ENCODE peak calls at places on chromosomes 12 and 14, in eight cellular contexts. N, M, O, G, Z, L, Q and B are unnamed samples.

GRCh38 chr12:109277899-109278762 is 31.0 kb downstream of the FOXN4 start:
- DNase-seq in G (peak; percentile 97), M (no peak), N (no peak), Q (peak; percentile 16), Z (peak; percentile 62), O (no peak), L (peak; percentile 15), B (no peak)

GRCh38 chr12:65690477-65690876 is 133.8 kb upstream of the HMGA2 start:
- DNase-seq in L (no peak), M (no peak), Z (no peak), O (no peak), Q (no peak), N (no peak), G (no peak), B (no peak)

GRCh38 chr12:111393700-111394275 is 11.9 kb upstream of the SH2B3 start:
- DNase-seq in G (no peak), O (no peak), Z (no peak), N (peak; percentile 43), Q (no peak), M (no peak), L (peak; percentile 76), B (no peak)

GRCh38 chr14:25006961-25007795 is 42.8 kb downstream of the STXBP6 start:
- DNase-seq in O (no peak), M (no peak), Z (peak; percentile 93), N (no peak), L (peak; percentile 48), G (peak; percentile 70), Q (peak; percentile 78), B (no peak)

GRCh38 chr12:103391103-103391502 is 104.7 kb downstream of the C12orf42 start:
- DNase-seq in M (no peak), Q (no peak), O (no peak), L (no peak), N (no peak), Z (no peak), G (no peak), B (no peak)

GRCh38 chr14:46344327-46344937 is 307.1 kb downstream of the RPL10L start:
- DNase-seq in L (no peak), G (peak; percentile 15), Q (peak; percentile 28), Z (peak; percentile 43), N (no peak), O (peak; percentile 32), M (no peak), B (no peak)

GRCh38 chr12:62653740-62654139 is 187.1 kb downstream of the MON2 start:
- DNase-seq in M (no peak), Z (no peak), G (no peak), Q (no peak), L (no peak), N (no peak), O (no peak), B (no peak)

GRCh38 chr14:73567951-73568885 is 795 bp upstream of the ACOT2 start:
- DNase-seq in L (no peak), N (no peak), O (no peak), Z (peak; percentile 60), M (no peak), G (peak; percentile 46), Q (peak; percentile 43), B (no peak)

GRCh38 chr14:101972126-101972785 is 7.9 kb downstream of the DYNC1H1 start:
- DNase-seq in L (peak; percentile 90), Z (peak; percentile 98), N (peak; percentile 67), O (no peak), G (peak; percentile 90), Q (peak; percentile 99), M (peak; percentile 34), B (peak; percentile 46)

GRCh38 chr14:64364907-64365306 is 23.2 kb upstream of the MTHFD1 start:
- DNase-seq in M (no peak), N (no peak), L (no peak), Z (no peak), O (no peak), G (no peak), Q (peak; percentile 32), B (no peak)